ENCODE peak calls at places on chromosome 12, in seven cellular contexts. One of them, this sample, is unnamed.

GRCh38 chr12:81644503-81644902 is 114.6 kb downstream of the PPFIA2 start:
- DNase-seq in GM12878: no peak
- DNase-seq in sigmoid colon: no peak
- DNase-seq in right lobe of liver: no peak
- DNase-seq in adrenal gland: no peak
- DNase-seq in HCT116: peak; percentile 33
- DNase-seq in esophagus squamous epithelium: no peak
- DNase-seq in this sample: no peak

GRCh38 chr12:4276524-4277204 is 3.1 kb downstream of the CCND2 start:
- DNase-seq in HCT116: peak; percentile 67
- DNase-seq in right lobe of liver: peak; percentile 82
- DNase-seq in GM12878: peak; percentile 78
- DNase-seq in sigmoid colon: peak; percentile 95
- DNase-seq in adrenal gland: peak; percentile 95
- DNase-seq in esophagus squamous epithelium: no peak
- DNase-seq in this sample: peak; percentile 94

GRCh38 chr12:91884216-91884615 is 261.4 kb downstream of the BTG1 start:
- DNase-seq in esophagus squamous epithelium: no peak
- DNase-seq in adrenal gland: no peak
- DNase-seq in right lobe of liver: no peak
- DNase-seq in HCT116: no peak
- DNase-seq in GM12878: no peak
- DNase-seq in sigmoid colon: no peak
- DNase-seq in this sample: no peak

GRCh38 chr12:75591628-75592027 is 80.2 kb upstream of the KRR1 start:
- DNase-seq in right lobe of liver: no peak
- DNase-seq in GM12878: no peak
- DNase-seq in esophagus squamous epithelium: no peak
- DNase-seq in HCT116: no peak
- DNase-seq in sigmoid colon: no peak
- DNase-seq in adrenal gland: no peak
- DNase-seq in this sample: no peak

GRCh38 chr12:47378222-47378582 is 298.4 kb upstream of the AMIGO2 start:
- DNase-seq in sigmoid colon: no peak
- DNase-seq in HCT116: no peak
- DNase-seq in GM12878: no peak
- DNase-seq in esophagus squamous epithelium: no peak
- DNase-seq in right lobe of liver: no peak
- DNase-seq in adrenal gland: no peak
- DNase-seq in this sample: no peak

GRCh38 chr12:119479121-119479561 is 114.4 kb upstream of the TMEM233 start:
- DNase-seq in adrenal gland: no peak
- DNase-seq in right lobe of liver: no peak
- DNase-seq in sigmoid colon: no peak
- DNase-seq in esophagus squamous epithelium: no peak
- DNase-seq in GM12878: no peak
- DNase-seq in HCT116: no peak
- DNase-seq in this sample: peak; percentile 55

GRCh38 chr12:120468846-120469449 is 600 bp downstream of the SRSF9 start:
- DNase-seq in adrenal gland: peak; percentile 48
- DNase-seq in GM12878: no peak
- DNase-seq in esophagus squamous epithelium: no peak
- DNase-seq in right lobe of liver: peak; percentile 50
- DNase-seq in sigmoid colon: peak; percentile 66
- DNase-seq in HCT116: no peak
- DNase-seq in this sample: peak; percentile 28

GRCh38 chr12:76588881-76589565 is 29.5 kb upstream of the OSBPL8 start:
- DNase-seq in adrenal gland: no peak
- DNase-seq in right lobe of liver: no peak
- DNase-seq in sigmoid colon: no peak
- DNase-seq in esophagus squamous epithelium: no peak
- DNase-seq in GM12878: no peak
- DNase-seq in HCT116: no peak
- DNase-seq in this sample: no peak

GRCh38 chr12:40566246-40566645 is 126.0 kb upstream of the CNTN1 start:
- DNase-seq in HCT116: no peak
- DNase-seq in sigmoid colon: no peak
- DNase-seq in right lobe of liver: no peak
- DNase-seq in adrenal gland: no peak
- DNase-seq in esophagus squamous epithelium: no peak
- DNase-seq in GM12878: no peak
- DNase-seq in this sample: no peak

GRCh38 chr12:113403435-113404415 is at the start of gene SDS:
- DNase-seq in adrenal gland: peak; percentile 87
- DNase-seq in esophagus squamous epithelium: no peak
- DNase-seq in sigmoid colon: no peak
- DNase-seq in GM12878: no peak
- DNase-seq in HCT116: no peak
- DNase-seq in right lobe of liver: peak; percentile 96
- DNase-seq in this sample: peak; percentile 81

GRCh38 chr12:123519151-123520001 is 14.1 kb downstream of the RILPL1 start:
- DNase-seq in esophagus squamous epithelium: no peak
- DNase-seq in sigmoid colon: no peak
- DNase-seq in HCT116: no peak
- DNase-seq in GM12878: no peak
- DNase-seq in right lobe of liver: no peak
- DNase-seq in adrenal gland: peak; percentile 57
- DNase-seq in this sample: peak; percentile 91

GRCh38 chr12:106276032-106276728 is 26.4 kb upstream of the TCP11L2 start:
- DNase-seq in GM12878: peak; percentile 65
- DNase-seq in esophagus squamous epithelium: no peak
- DNase-seq in sigmoid colon: no peak
- DNase-seq in right lobe of liver: no peak
- DNase-seq in HCT116: no peak
- DNase-seq in adrenal gland: no peak
- DNase-seq in this sample: no peak

GRCh38 chr12:18456344-18456743 is 195.0 kb downstream of the PIK3C2G start:
- DNase-seq in sigmoid colon: no peak
- DNase-seq in right lobe of liver: no peak
- DNase-seq in adrenal gland: no peak
- DNase-seq in GM12878: no peak
- DNase-seq in HCT116: no peak
- DNase-seq in esophagus squamous epithelium: no peak
- DNase-seq in this sample: no peak

GRCh38 chr12:1339608-1340319 is 254.6 kb downstream of the FBXL14 start:
- DNase-seq in sigmoid colon: no peak
- DNase-seq in HCT116: no peak
- DNase-seq in esophagus squamous epithelium: no peak
- DNase-seq in GM12878: no peak
- DNase-seq in adrenal gland: no peak
- DNase-seq in right lobe of liver: no peak
- DNase-seq in this sample: no peak

GRCh38 chr12:49413010-49413409 is 45.7 kb downstream of the SPATS2 start:
- DNase-seq in esophagus squamous epithelium: no peak
- DNase-seq in right lobe of liver: no peak
- DNase-seq in GM12878: no peak
- DNase-seq in sigmoid colon: no peak
- DNase-seq in HCT116: no peak
- DNase-seq in adrenal gland: no peak
- DNase-seq in this sample: no peak

DNA sequence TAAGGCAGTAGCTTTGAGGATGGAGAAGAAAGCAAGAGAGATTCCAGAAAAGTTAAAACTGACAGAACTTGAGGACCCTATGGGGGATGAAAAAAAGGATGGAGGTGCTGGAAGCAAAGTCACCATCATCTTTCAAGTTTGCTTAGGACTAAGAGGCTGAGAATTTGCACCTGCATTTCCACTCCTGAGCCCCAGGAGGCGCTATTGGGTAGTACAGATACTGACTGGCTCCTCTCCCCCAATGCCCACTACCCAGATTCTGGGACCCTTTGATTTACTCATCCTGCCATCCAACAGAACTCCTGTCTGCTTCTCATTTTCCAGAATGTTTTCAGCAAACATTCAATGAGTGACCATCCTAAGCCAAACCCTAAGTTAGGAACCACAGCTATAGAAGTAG is 34.0 kb upstream of the CMKLR1 start:
- DNase-seq in esophagus squamous epithelium: no peak
- DNase-seq in HCT116: no peak
- DNase-seq in sigmoid colon: no peak
- DNase-seq in adrenal gland: no peak
- DNase-seq in right lobe of liver: no peak
- DNase-seq in GM12878: no peak
- DNase-seq in this sample: no peak
- TF ChIP-seq CTCF in esophagus squamous epithelium: no peak
- TF ChIP-seq CTCF in HCT116: no peak
- TF ChIP-seq CTCF in sigmoid colon: no peak
- TF ChIP-seq CTCF in adrenal gland: no peak
- TF ChIP-seq CTCF in right lobe of liver: no peak
- TF ChIP-seq CTCF in GM12878: no peak
- TF ChIP-seq CTCF in this sample: no peak

GRCh38 chr12:15712823-15713663 is 76.1 kb downstream of the EPS8 start:
- DNase-seq in esophagus squamous epithelium: no peak
- DNase-seq in adrenal gland: no peak
- DNase-seq in HCT116: no peak
- DNase-seq in sigmoid colon: peak; percentile 61
- DNase-seq in GM12878: no peak
- DNase-seq in right lobe of liver: peak; percentile 83
- DNase-seq in this sample: peak; percentile 82
- TF ChIP-seq POLR2A in esophagus squamous epithelium: no peak
- TF ChIP-seq POLR2A in adrenal gland: no peak
- TF ChIP-seq POLR2A in HCT116: no peak
- TF ChIP-seq POLR2A in sigmoid colon: no peak
- TF ChIP-seq POLR2A in GM12878: no peak
- TF ChIP-seq POLR2A in right lobe of liver: no peak
- TF ChIP-seq POLR2A in this sample: no peak

DNA sequence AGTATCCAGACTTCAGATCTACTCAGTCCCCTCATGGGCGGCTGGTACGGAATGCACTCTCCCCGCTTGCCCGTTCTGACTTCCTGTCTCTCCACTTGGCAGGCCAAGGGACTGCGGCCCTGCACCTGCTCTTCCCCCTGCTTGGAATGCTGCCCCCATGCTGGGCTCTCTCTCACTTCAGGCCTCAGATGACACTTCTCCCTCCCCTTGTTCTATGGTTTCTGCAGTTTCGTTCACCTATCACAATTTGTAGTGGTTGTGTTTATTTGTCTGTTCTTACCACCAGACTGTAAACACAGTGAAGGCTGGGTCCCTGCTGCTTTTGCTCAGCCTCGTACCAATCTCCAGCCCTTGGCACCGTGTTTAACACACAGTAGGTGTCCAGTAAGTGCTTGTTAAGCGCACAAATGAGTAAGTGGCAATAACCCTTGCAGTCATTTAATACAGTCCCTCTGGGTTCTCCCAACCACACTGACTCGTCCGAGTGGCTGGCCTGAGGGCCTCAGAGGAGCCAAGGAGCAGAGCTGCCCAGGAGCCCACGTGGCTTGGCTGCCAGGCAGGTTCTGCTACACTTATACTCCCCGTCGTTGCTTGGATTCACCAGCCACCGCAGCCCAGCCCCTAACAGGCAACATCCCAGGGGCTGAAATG is 11.8 kb downstream of the SLC6A12 start:
- DNase-seq in HCT116: no peak
- DNase-seq in right lobe of liver: no peak
- DNase-seq in adrenal gland: no peak
- DNase-seq in sigmoid colon: no peak
- DNase-seq in esophagus squamous epithelium: no peak
- DNase-seq in GM12878: no peak
- DNase-seq in this sample: peak; percentile 94
- H3K27me3 ChIP-seq in HCT116: peaks cover 6% of the 10 kb centered on the region
- H3K27me3 ChIP-seq in right lobe of liver: no peaks in the 10 kb centered on the region
- H3K27me3 ChIP-seq in adrenal gland: peaks cover 13% of the 10 kb centered on the region
- H3K27me3 ChIP-seq in sigmoid colon: peaks cover 74% of the 10 kb centered on the region
- H3K27me3 ChIP-seq in esophagus squamous epithelium: peaks cover 5% of the 10 kb centered on the region
- H3K27me3 ChIP-seq in GM12878: no peaks in the 10 kb centered on the region
- H3K27me3 ChIP-seq in this sample: no peaks in the 10 kb centered on the region

GRCh38 chr12:127455347-127456265 is 811.4 kb upstream of the TMEM132C start:
- DNase-seq in sigmoid colon: no peak
- DNase-seq in esophagus squamous epithelium: no peak
- DNase-seq in adrenal gland: no peak
- DNase-seq in right lobe of liver: no peak
- DNase-seq in HCT116: no peak
- DNase-seq in GM12878: no peak
- DNase-seq in this sample: no peak
- TF ChIP-seq CTCF in sigmoid colon: no peak
- TF ChIP-seq CTCF in esophagus squamous epithelium: no peak
- TF ChIP-seq CTCF in adrenal gland: no peak
- TF ChIP-seq CTCF in right lobe of liver: no peak
- TF ChIP-seq CTCF in HCT116: no peak
- TF ChIP-seq CTCF in GM12878: no peak
- TF ChIP-seq CTCF in this sample: no peak

DNA sequence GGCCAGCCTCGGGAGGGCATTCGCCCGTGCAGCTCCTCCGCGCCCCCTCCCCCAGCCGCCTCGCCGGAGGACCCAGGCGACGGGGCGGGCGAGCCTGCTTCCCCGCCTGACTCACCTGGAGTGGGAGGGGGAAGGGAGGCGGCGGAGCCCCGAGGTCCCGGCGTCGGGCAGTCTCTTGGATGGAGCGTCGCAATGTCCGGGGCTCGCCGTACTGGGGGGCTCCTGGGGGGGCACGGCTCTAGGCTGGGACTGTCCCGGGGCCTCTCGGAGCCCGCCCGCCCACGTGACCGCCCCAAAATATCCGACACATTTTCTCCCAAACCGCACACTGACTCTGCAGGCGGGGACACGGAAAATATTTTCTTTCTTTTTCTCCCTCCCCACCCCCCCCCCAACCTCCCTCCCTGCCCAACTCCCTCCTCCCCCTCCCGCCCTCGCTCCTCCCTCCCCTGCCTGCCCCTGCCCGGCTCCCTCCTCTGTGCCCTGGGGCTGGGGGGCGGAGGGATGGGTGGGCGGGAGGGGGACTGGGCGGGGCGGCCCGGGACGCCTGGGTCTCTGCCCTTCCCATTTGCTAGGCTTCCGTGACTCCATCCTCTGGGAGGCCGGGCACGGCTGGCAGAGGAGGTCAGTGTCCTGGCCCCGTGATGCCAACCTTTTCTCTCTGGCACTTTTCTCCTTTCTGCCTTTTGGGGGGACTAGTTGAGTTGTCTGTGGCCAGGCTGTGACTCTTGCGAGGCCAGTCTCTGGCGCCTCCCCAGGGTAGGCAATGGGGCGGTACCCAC is at the start of gene RARG:
- DNase-seq in right lobe of liver: no peak
- DNase-seq in sigmoid colon: peak; percentile 85
- DNase-seq in GM12878: no peak
- DNase-seq in esophagus squamous epithelium: no peak
- DNase-seq in HCT116: no peak
- DNase-seq in adrenal gland: peak; percentile 82
- DNase-seq in this sample: peak; percentile 88
- TF ChIP-seq POLR2A in right lobe of liver: no peak
- TF ChIP-seq POLR2A in sigmoid colon: no peak
- TF ChIP-seq POLR2A in GM12878: no peak
- TF ChIP-seq POLR2A in esophagus squamous epithelium: no peak
- TF ChIP-seq POLR2A in HCT116: no peak
- TF ChIP-seq POLR2A in adrenal gland: peak; percentile 49
- TF ChIP-seq POLR2A in this sample: peak; percentile 34

GRCh38 chr12:57549203-57549908 is 488 bp upstream of the KIF5A start:
- DNase-seq in esophagus squamous epithelium: no peak
- DNase-seq in HCT116: no peak
- DNase-seq in right lobe of liver: no peak
- DNase-seq in adrenal gland: no peak
- DNase-seq in sigmoid colon: no peak
- DNase-seq in GM12878: no peak
- DNase-seq in this sample: no peak
- H3K27me3 ChIP-seq in esophagus squamous epithelium: no peaks in the 10 kb centered on the region
- H3K27me3 ChIP-seq in HCT116: no peaks in the 10 kb centered on the region
- H3K27me3 ChIP-seq in right lobe of liver: peaks cover 13% of the 10 kb centered on the region
- H3K27me3 ChIP-seq in adrenal gland: peaks cover 8% of the 10 kb centered on the region
- H3K27me3 ChIP-seq in sigmoid colon: peaks cover 23% of the 10 kb centered on the region
- H3K27me3 ChIP-seq in GM12878: no peaks in the 10 kb centered on the region
- H3K27me3 ChIP-seq in this sample: no peaks in the 10 kb centered on the region

This sample was measured in thyroid gland.